ENCODE peak calls at places on chromosomes 16 and 17, in seven cellular contexts. L is HEK293T, Q is renal cortical epithelial cell, U is transverse colon, E is H54, R is GM12892, J is head of caudate nucleus. G is an unnamed sample.

GRCh38 chr17:45895304-45895968 is 1.1 kb downstream of the MAPT start:
- DNase-seq in L (peak), Q (no peak), U (no peak), E (no peak), R (no peak), J (peak), G (peak)

GRCh38 chr17:17919169-17920107 is 52.8 kb downstream of the TOM1L2 start:
- DNase-seq in L (peak), Q (peak), U (peak), E (peak), R (peak), J (peak), G (peak)

GRCh38 chr17:32536736-32537646 is 50.2 kb downstream of the CDK5R1 start:
- DNase-seq in L (no peak), Q (peak), U (no peak), E (no peak), R (no peak), J (no peak), G (no peak)

GRCh38 chr16:10922328-10923145 is 19.7 kb downstream of the DEXI start:
- DNase-seq in L (no peak), Q (peak), U (no peak), E (no peak), R (no peak), J (no peak), G (no peak)

GRCh38 chr17:40320771-40321501 is 12.0 kb downstream of the RARA start:
- DNase-seq in L (no peak), Q (no peak), U (peak), E (no peak), R (no peak), J (no peak), G (no peak)

GRCh38 chr16:29641561-29641960 is 21.5 kb upstream of the SPN start:
- DNase-seq in L (no peak), Q (peak), U (no peak), E (no peak), R (no peak), J (no peak), G (peak)

GRCh38 chr17:48175692-48176450 is 68.3 kb downstream of the SNX11 start:
- DNase-seq in L (no peak), Q (no peak), U (no peak), E (peak), R (no peak), J (no peak), G (no peak)

GRCh38 chr16:69691980-69692911 is 34.1 kb downstream of the NQO1 start:
- DNase-seq in L (no peak), Q (peak), U (no peak), E (no peak), R (no peak), J (no peak), G (no peak)

GRCh38 chr17:69672924-69673323 is 258.4 kb downstream of the MAP2K6 start:
- DNase-seq in L (no peak), Q (peak), U (no peak), E (peak), R (no peak), J (no peak), G (peak)

GRCh38 chr17:80797741-80798594 is 193.7 kb upstream of the CHMP6 start:
- DNase-seq in L (no peak), Q (no peak), U (no peak), E (no peak), R (no peak), J (no peak), G (no peak)

GRCh38 chr16:26578748-26579147 is 488.0 kb upstream of the C16orf82 start:
- DNase-seq in L (no peak), Q (no peak), U (no peak), E (no peak), R (no peak), J (no peak), G (no peak)

GRCh38 chr17:27569257-27569722 is 61.7 kb upstream of the LGALS9 start:
- DNase-seq in L (peak), Q (peak), U (no peak), E (no peak), R (peak), J (peak), G (peak)

GRCh38 chr16:27383511-27384243 is 18.3 kb upstream of the IL21R start:
- DNase-seq in L (no peak), Q (no peak), U (no peak), E (no peak), R (no peak), J (no peak), G (no peak)

GRCh38 chr17:14833201-14833773 is 431.8 kb downstream of the PMP22 start:
- DNase-seq in L (no peak), Q (no peak), U (no peak), E (no peak), R (no peak), J (no peak), G (no peak)

GRCh38 chr16:12339686-12340085 is 363.2 kb downstream of the SNX29 start:
- DNase-seq in L (no peak), Q (peak), U (no peak), E (no peak), R (no peak), J (no peak), G (no peak)

GRCh38 chr16:66918803-66919568 is at the start of gene CDH16:
- DNase-seq in L (no peak), Q (peak), U (no peak), E (no peak), R (no peak), J (no peak), G (no peak)

GRCh38 chr16:75459691-75460090 is 4.8 kb downstream of the TMEM170A start:
- DNase-seq in L (no peak), Q (no peak), U (no peak), E (no peak), R (no peak), J (no peak), G (no peak)

GRCh38 chr17:62597920-62598319 is 29.6 kb upstream of the MRC2 start:
- DNase-seq in L (no peak), Q (peak), U (no peak), E (no peak), R (no peak), J (no peak), G (no peak)

GRCh38 chr17:48240122-48240521 is 132.6 kb downstream of the SNX11 start:
- DNase-seq in L (no peak), Q (no peak), U (no peak), E (no peak), R (no peak), J (no peak), G (no peak)

GRCh38 chr16:14302399-14303181 is 231.5 kb downstream of the MRTFB start:
- DNase-seq in L (peak), Q (no peak), U (peak), E (peak), R (peak), J (peak), G (peak)

GRCh38 chr17:79818026-79818758 is 21.0 kb downstream of the CBX4 start:
- DNase-seq in L (no peak), Q (no peak), U (no peak), E (no peak), R (no peak), J (no peak), G (no peak)

GRCh38 chr16:31201511-31202401 is 804 bp downstream of the PYCARD start:
- DNase-seq in L (no peak), Q (no peak), U (peak), E (no peak), R (peak), J (peak), G (peak)

GRCh38 chr17:6276711-6277110 is 158.2 kb downstream of the AIPL1 start:
- DNase-seq in L (no peak), Q (no peak), U (no peak), E (no peak), R (no peak), J (no peak), G (no peak)

GRCh38 chr16:4330277-4330882 is 14.5 kb downstream of the GLIS2 start:
- DNase-seq in L (peak), Q (no peak), U (peak), E (peak), R (peak), J (peak), G (peak)

GRCh38 chr17:9231449-9232154 is 210.3 kb downstream of the NTN1 start:
- DNase-seq in L (no peak), Q (no peak), U (no peak), E (no peak), R (no peak), J (no peak), G (no peak)

GRCh38 chr17:50027639-50028206 is 28.2 kb upstream of the ITGA3 start:
- DNase-seq in L (no peak), Q (peak), U (peak), E (peak), R (no peak), J (no peak), G (peak)

GRCh38 chr17:20243524-20243923 is 223.8 kb downstream of the LGALS9B start:
- DNase-seq in L (no peak), Q (no peak), U (no peak), E (no peak), R (no peak), J (no peak), G (no peak)

GRCh38 chr17:49132699-49133364 is at the start of gene B4GALNT2:
- DNase-seq in L (no peak), Q (no peak), U (peak), E (no peak), R (peak), J (no peak), G (no peak)

GRCh38 chr16:505479-506245 is 21.9 kb upstream of the CAPN15 start:
- DNase-seq in L (no peak), Q (no peak), U (no peak), E (no peak), R (no peak), J (peak), G (no peak)

GRCh38 chr17:8190506-8190905 is 526 bp upstream of the BORCS6 start:
- DNase-seq in L (no peak), Q (no peak), U (no peak), E (no peak), R (no peak), J (no peak), G (no peak)

GRCh38 chr17:39845052-39845976 is 18.8 kb downstream of the IKZF3 start:
- DNase-seq in L (no peak), Q (no peak), U (no peak), E (no peak), R (no peak), J (no peak), G (no peak)

GRCh38 chr16:57743886-57744645 is 8.5 kb downstream of the KATNB1 start:
- DNase-seq in L (no peak), Q (no peak), U (no peak), E (no peak), R (no peak), J (no peak), G (no peak)

GRCh38 chr17:75155191-75155601 is 884 bp upstream of the JPT1 start:
- DNase-seq in L (no peak), Q (peak), U (no peak), E (no peak), R (no peak), J (no peak), G (no peak)

GRCh38 chr16:85239871-85240270 is 127.6 kb upstream of the CIBAR2 start:
- DNase-seq in L (no peak), Q (no peak), U (no peak), E (no peak), R (no peak), J (no peak), G (no peak)

GRCh38 chr17:17494499-17495447 is 1.4 kb downstream of the RASD1 start:
- DNase-seq in L (no peak), Q (peak), U (peak), E (no peak), R (no peak), J (peak), G (peak)

GRCh38 chr17:1371893-1372590 is 28.0 kb downstream of the YWHAE start:
- DNase-seq in L (no peak), Q (no peak), U (no peak), E (no peak), R (no peak), J (no peak), G (no peak)

GRCh38 chr16:11004957-11005610 is 60.7 kb downstream of the CLEC16A start:
- DNase-seq in L (no peak), Q (no peak), U (no peak), E (peak), R (no peak), J (no peak), G (no peak)

GRCh38 chr17:62689441-62690167 is 62.1 kb downstream of the MRC2 start:
- DNase-seq in L (no peak), Q (no peak), U (no peak), E (no peak), R (no peak), J (no peak), G (no peak)

GRCh38 chr16:69003500-69003899 is 102.0 kb upstream of the HAS3 start:
- DNase-seq in L (no peak), Q (no peak), U (no peak), E (no peak), R (no peak), J (no peak), G (peak)